ENCODE peak calls at places on chromosomes 11 and 22, in nine cellular contexts. T is C1 segment of cervical spinal cord; J is H7; B is immature natural killer cell; V is fibroblast of gingiva; P is amniotic epithelial cell; I is frontal cortex; L is stimulated activated CD4-positive, alpha-beta T cell treated with anti-CD3 and anti-CD28 coated beads, TNF-alpha, amount 100 ng/mL, for 4 hours; N is effector memory CD4-positive, alpha-beta T cell. K is an unnamed sample.
A peak's percentile ranks its signal among the peaks of the same experiment; 100 is the strongest.

GRCh38 chr11:117226388-117227385 is 5.2 kb downstream of the PCSK7 start:
- DNase-seq in B (peak; percentile 64), V (peak; percentile 70), P (peak; percentile 64), N (no peak), L (no peak), J (peak; percentile 88), I (peak; percentile 78), T (peak; percentile 21), K (peak; percentile 53)

GRCh38 chr22:38872831-38873248 is 824 bp upstream of the CBX6 start:
- DNase-seq in N (no peak), L (no peak), P (peak; percentile 25), B (peak; percentile 24), I (no peak), J (peak; percentile 87), V (peak; percentile 39), T (peak; percentile 74), K (peak; percentile 51)

GRCh38 chr11:2482745-2483144 is 37.9 kb downstream of the KCNQ1 start:
- DNase-seq in J (peak; percentile 18), I (no peak), T (no peak), V (no peak), P (no peak), B (no peak), N (no peak), L (no peak), K (no peak)

GRCh38 chr11:119335655-119336543 is 1.6 kb downstream of the RNF26 start:
- DNase-seq in T (peak; percentile 72), P (no peak), L (no peak), I (no peak), J (peak; percentile 24), V (no peak), B (no peak), N (no peak), K (no peak)

GRCh38 chr11:19245351-19245750 is 4.6 kb upstream of the E2F8 start:
- DNase-seq in N (no peak), J (no peak), V (no peak), I (no peak), L (no peak), P (no peak), T (no peak), B (no peak), K (no peak)

GRCh38 chr11:94706211-94706610 is 61.9 kb upstream of the AMOTL1 start:
- DNase-seq in L (no peak), J (no peak), T (peak; percentile 24), V (no peak), N (no peak), B (no peak), P (peak; percentile 58), I (no peak), K (no peak)

GRCh38 chr11:34744511-34744910 is 123.6 kb downstream of the EHF start:
- DNase-seq in B (no peak), T (no peak), V (peak; percentile 38), L (no peak), P (no peak), N (no peak), I (no peak), J (no peak), K (no peak)

GRCh38 chr11:100835854-100836253 is 148.8 kb downstream of the ARHGAP42 start:
- DNase-seq in J (no peak), I (no peak), L (no peak), P (no peak), B (no peak), N (no peak), T (no peak), V (no peak), K (no peak)

GRCh38 chr11:114762437-114762836 is 84.1 kb downstream of the NXPE2 start:
- DNase-seq in P (peak; percentile 62), L (no peak), V (peak; percentile 32), J (peak; percentile 69), B (no peak), T (peak; percentile 5), N (no peak), I (peak; percentile 41), K (peak; percentile 48)

GRCh38 chr11:79170289-79170688 is 270.5 kb downstream of the TENM4 start:
- DNase-seq in T (no peak), J (no peak), L (no peak), V (no peak), B (no peak), P (no peak), N (no peak), I (no peak), K (no peak)

GRCh38 chr11:122046846-122047245 is 69.2 kb downstream of the BLID start:
- DNase-seq in N (no peak), B (no peak), L (no peak), V (peak; percentile 55), I (no peak), P (peak; percentile 85), T (no peak), J (no peak), K (no peak)

GRCh38 chr11:112280268-112281126 is 19.8 kb upstream of the PLET1 start:
- DNase-seq in L (peak; percentile 13), B (peak; percentile 74), P (peak; percentile 79), V (peak; percentile 73), J (peak; percentile 84), T (peak; percentile 27), N (peak; percentile 48), I (peak; percentile 77), K (peak; percentile 65)

GRCh38 chr11:128716661-128717210 is 22.9 kb downstream of the FLI1 start:
- DNase-seq in P (peak; percentile 88), N (peak; percentile 55), B (peak; percentile 38), L (no peak), V (peak; percentile 57), I (no peak), T (no peak), J (no peak), K (no peak)

K was measured in stomach.